ENCODE peak calls at places on chromosomes 6 and 20, in eight cellular contexts. L, C, V, U, J, T, I and H are unnamed samples.
A peak's percentile ranks its signal among the peaks of the same experiment; 100 is the strongest.

GRCh38 chr20:24668384-24668702 is 198.9 kb downstream of the SYNDIG1 start:
- DNase-seq in L (no peak), V (no peak), I (no peak), U (no peak), J (no peak), C (no peak), T (peak; percentile 34), H (no peak)

GRCh38 chr6:54282186-54282585 is 26.1 kb upstream of the TINAG start:
- DNase-seq in U (peak; percentile 1), I (no peak), T (no peak), J (no peak), L (no peak), C (no peak), V (no peak), H (peak; percentile 31)

GRCh38 chr6:36820700-36821580 is 18.3 kb downstream of the CPNE5 start:
- DNase-seq in U (no peak), V (no peak), L (peak; percentile 62), J (no peak), T (no peak), C (no peak), I (no peak), H (peak; percentile 58)

GRCh38 chr6:164832410-164832809 is 477.0 kb downstream of the C6orf118 start:
- DNase-seq in T (no peak), C (no peak), I (no peak), V (no peak), L (no peak), U (no peak), J (no peak), H (no peak)

GRCh38 chr6:140487586-140487985 is 1113.1 kb upstream of the CITED2 start:
- DNase-seq in J (no peak), T (no peak), U (no peak), I (no peak), V (no peak), C (no peak), L (no peak), H (no peak)

GRCh38 chr20:20549699-20550098 is 162.7 kb downstream of the RALGAPA2 start:
- DNase-seq in T (no peak), C (no peak), V (no peak), I (no peak), U (peak; percentile 54), L (peak; percentile 67), J (no peak), H (no peak)

GRCh38 chr20:48831702-48832422 is 4.1 kb upstream of the PREX1 start:
- DNase-seq in C (no peak), J (no peak), V (no peak), T (no peak), U (peak; percentile 70), L (peak; percentile 31), I (no peak), H (peak; percentile 86)

GRCh38 chr6:25774120-25774730 is 19.7 kb downstream of the SLC17A4 start:
- DNase-seq in C (no peak), I (no peak), J (no peak), U (no peak), L (no peak), T (no peak), V (no peak), H (no peak)

GRCh38 chr6:89140347-89141159 is 5.3 kb upstream of the PM20D2 start:
- DNase-seq in U (peak; percentile 65), V (no peak), L (peak; percentile 56), C (no peak), T (no peak), I (no peak), J (no peak), H (no peak)

GRCh38 chr6:146795734-146796133 is 197.0 kb downstream of the ADGB start:
- DNase-seq in I (no peak), V (no peak), T (no peak), C (no peak), L (no peak), U (no peak), J (no peak), H (no peak)

GRCh38 chr6:94562846-94563245 is 1014.5 kb upstream of the MANEA start:
- DNase-seq in U (no peak), L (peak; percentile 6), J (no peak), T (no peak), I (no peak), V (no peak), C (no peak), H (no peak)

GRCh38 chr6:3046295-3046694 is 22.0 kb upstream of the RIPK1 start:
- DNase-seq in I (no peak), J (no peak), L (no peak), T (no peak), C (no peak), V (no peak), U (no peak), H (no peak)

GRCh38 chr20:4957939-4958362 is 43.4 kb downstream of the SLC23A2 start:
- DNase-seq in V (no peak), I (no peak), L (no peak), J (no peak), U (no peak), T (no peak), C (no peak), H (no peak)

GRCh38 chr6:167932468-167933276 is 64.8 kb upstream of the KIF25 start:
- DNase-seq in J (no peak), I (no peak), U (no peak), L (peak; percentile 56), C (no peak), V (no peak), T (no peak), H (no peak)

GRCh38 chr6:149852180-149852579 is 12.0 kb downstream of the LRP11 start:
- DNase-seq in V (no peak), J (peak; percentile 35), T (no peak), L (no peak), I (no peak), U (no peak), C (no peak), H (no peak)

GRCh38 chr6:5936140-5936539 is 70.6 kb downstream of the NRN1 start:
- DNase-seq in I (no peak), L (no peak), J (no peak), C (no peak), U (no peak), T (no peak), V (no peak), H (no peak)

GRCh38 chr20:31700747-31701146 is 21.9 kb downstream of the BCL2L1 start:
- DNase-seq in L (no peak), U (no peak), I (no peak), T (no peak), J (no peak), V (no peak), C (no peak), H (no peak)

GRCh38 chr6:112298816-112299281 is 44.5 kb upstream of the LAMA4 start:
- DNase-seq in V (no peak), U (peak; percentile 42), L (no peak), C (no peak), J (no peak), I (no peak), T (no peak), H (peak; percentile 72)

GRCh38 chr20:44548171-44548678 is 26.4 kb upstream of the SERINC3 start:
- DNase-seq in T (no peak), L (no peak), U (no peak), I (no peak), C (no peak), V (no peak), J (no peak), H (peak; percentile 75)

GRCh38 chr6:41970436-41970846 is 28.8 kb upstream of the CCND3 start:
- DNase-seq in C (no peak), L (no peak), J (peak; percentile 15), U (peak; percentile 42), I (peak; percentile 74), T (peak; percentile 79), V (no peak), H (peak; percentile 58)

GRCh38 chr6:43825187-43826115 is 55.4 kb downstream of the VEGFA start:
- DNase-seq in L (no peak), J (no peak), V (no peak), U (no peak), I (no peak), T (no peak), C (no peak), H (no peak)

GRCh38 chr6:75735491-75736186 is 13.4 kb upstream of the MYO6 start:
- DNase-seq in J (no peak), C (no peak), U (no peak), L (peak; percentile 25), T (no peak), V (no peak), I (no peak), H (peak; percentile 75)

GRCh38 chr6:160348209-160348551 is at the start of gene SLC22A3:
- DNase-seq in V (no peak), U (no peak), T (no peak), I (no peak), L (peak; percentile 78), C (peak; percentile 55), J (no peak), H (no peak)

GRCh38 chr6:19501737-19502245 is 335.4 kb upstream of the ID4 start:
- DNase-seq in J (no peak), V (no peak), C (no peak), L (no peak), U (no peak), I (no peak), T (no peak), H (no peak)

GRCh38 chr6:152293404-152293803 is 343.8 kb downstream of the SYNE1 start:
- DNase-seq in U (no peak), J (no peak), T (no peak), L (no peak), V (no peak), I (no peak), C (no peak), H (no peak)

GRCh38 chr6:4883298-4883697 is 107.1 kb downstream of the CDYL start:
- DNase-seq in U (no peak), I (no peak), L (no peak), C (no peak), V (no peak), T (no peak), J (no peak), H (no peak)

GRCh38 chr20:62627901-62628612 is 14.2 kb upstream of the SLCO4A1 start:
- DNase-seq in I (no peak), U (no peak), T (no peak), L (no peak), J (peak; percentile 29), C (no peak), V (no peak), H (no peak)

GRCh38 chr6:8982659-8983058 is 547.3 kb upstream of the SLC35B3 start:
- DNase-seq in I (no peak), T (no peak), U (no peak), V (no peak), J (no peak), C (no peak), L (no peak), H (peak; percentile 59)